ENCODE peak calls at places on chromosomes 2 and 18, in five cellular contexts. One of them, this sample, is unnamed.

GRCh38 chr2:218717262-218717661 is 6.6 kb downstream of the TTLL4 start:
- DNase-seq in Calu3: peak; percentile 23
- DNase-seq in mesendoderm: no peak
- DNase-seq in activated CD8-positive, alpha-beta memory T cell treated with anti-CD3 and anti-CD28 coated beads for 48 hours: no peak
- DNase-seq in hypothalamus: no peak
- DNase-seq in this sample: no peak

GRCh38 chr18:39870586-39870985 is 2084.4 kb upstream of the PIK3C3 start:
- DNase-seq in Calu3: no peak
- DNase-seq in mesendoderm: no peak
- DNase-seq in activated CD8-positive, alpha-beta memory T cell treated with anti-CD3 and anti-CD28 coated beads for 48 hours: no peak
- DNase-seq in hypothalamus: no peak
- DNase-seq in this sample: no peak

GRCh38 chr18:48680871-48681270 is 142.0 kb downstream of the CTIF start:
- DNase-seq in Calu3: no peak
- DNase-seq in mesendoderm: no peak
- DNase-seq in activated CD8-positive, alpha-beta memory T cell treated with anti-CD3 and anti-CD28 coated beads for 48 hours: no peak
- DNase-seq in hypothalamus: peak; percentile 36
- DNase-seq in this sample: no peak

GRCh38 chr2:162824319-162824718 is 14.2 kb downstream of the KCNH7 start:
- DNase-seq in Calu3: no peak
- DNase-seq in mesendoderm: no peak
- DNase-seq in activated CD8-positive, alpha-beta memory T cell treated with anti-CD3 and anti-CD28 coated beads for 48 hours: no peak
- DNase-seq in hypothalamus: no peak
- DNase-seq in this sample: no peak

GRCh38 chr2:203819434-203820133 is 48.0 kb upstream of the CTLA4 start:
- DNase-seq in Calu3: no peak
- DNase-seq in mesendoderm: no peak
- DNase-seq in activated CD8-positive, alpha-beta memory T cell treated with anti-CD3 and anti-CD28 coated beads for 48 hours: no peak
- DNase-seq in hypothalamus: no peak
- DNase-seq in this sample: no peak

GRCh38 chr2:220499281-220499680 is 871.9 kb downstream of the SLC4A3 start:
- DNase-seq in Calu3: peak; percentile 18
- DNase-seq in mesendoderm: peak; percentile 33
- DNase-seq in activated CD8-positive, alpha-beta memory T cell treated with anti-CD3 and anti-CD28 coated beads for 48 hours: no peak
- DNase-seq in hypothalamus: no peak
- DNase-seq in this sample: no peak

GRCh38 chr2:169799555-169799954 is 884 bp downstream of the SSB start:
- DNase-seq in Calu3: no peak
- DNase-seq in mesendoderm: peak; percentile 8
- DNase-seq in activated CD8-positive, alpha-beta memory T cell treated with anti-CD3 and anti-CD28 coated beads for 48 hours: no peak
- DNase-seq in hypothalamus: no peak
- DNase-seq in this sample: peak; percentile 25

GRCh38 chr18:21632393-21632792 is 20.3 kb downstream of the SNRPD1 start:
- DNase-seq in Calu3: no peak
- DNase-seq in mesendoderm: no peak
- DNase-seq in activated CD8-positive, alpha-beta memory T cell treated with anti-CD3 and anti-CD28 coated beads for 48 hours: no peak
- DNase-seq in hypothalamus: no peak
- DNase-seq in this sample: no peak

GRCh38 chr18:12036201-12036751 is 55.0 kb downstream of the IMPA2 start:
- DNase-seq in Calu3: no peak
- DNase-seq in mesendoderm: no peak
- DNase-seq in activated CD8-positive, alpha-beta memory T cell treated with anti-CD3 and anti-CD28 coated beads for 48 hours: no peak
- DNase-seq in hypothalamus: no peak
- DNase-seq in this sample: no peak

GRCh38 chr2:215436705-215437570 is 1.1 kb upstream of the FN1 start:
- DNase-seq in Calu3: peak; percentile 12
- DNase-seq in mesendoderm: peak; percentile 36
- DNase-seq in activated CD8-positive, alpha-beta memory T cell treated with anti-CD3 and anti-CD28 coated beads for 48 hours: no peak
- DNase-seq in hypothalamus: no peak
- DNase-seq in this sample: no peak

GRCh38 chr18:55694291-55694690 is 106.3 kb upstream of the TCF4 start:
- DNase-seq in Calu3: no peak
- DNase-seq in mesendoderm: no peak
- DNase-seq in activated CD8-positive, alpha-beta memory T cell treated with anti-CD3 and anti-CD28 coated beads for 48 hours: no peak
- DNase-seq in hypothalamus: no peak
- DNase-seq in this sample: no peak

GRCh38 chr18:39453356-39453755 is 1887.8 kb upstream of the CELF4 start:
- DNase-seq in Calu3: no peak
- DNase-seq in mesendoderm: no peak
- DNase-seq in activated CD8-positive, alpha-beta memory T cell treated with anti-CD3 and anti-CD28 coated beads for 48 hours: no peak
- DNase-seq in hypothalamus: no peak
- DNase-seq in this sample: no peak

GRCh38 chr2:64143154-64144056 is 815 bp downstream of the PELI1 start:
- DNase-seq in Calu3: peak; percentile 29
- DNase-seq in mesendoderm: peak; percentile 52
- DNase-seq in activated CD8-positive, alpha-beta memory T cell treated with anti-CD3 and anti-CD28 coated beads for 48 hours: peak; percentile 7
- DNase-seq in hypothalamus: no peak
- DNase-seq in this sample: peak; percentile 57

GRCh38 chr18:8264861-8265411 is 344.3 kb upstream of the RAB12 start:
- DNase-seq in Calu3: no peak
- DNase-seq in mesendoderm: no peak
- DNase-seq in activated CD8-positive, alpha-beta memory T cell treated with anti-CD3 and anti-CD28 coated beads for 48 hours: no peak
- DNase-seq in hypothalamus: no peak
- DNase-seq in this sample: no peak

GRCh38 chr18:28175047-28175929 is 1.6 kb downstream of the CDH2 start:
- DNase-seq in Calu3: no peak
- DNase-seq in mesendoderm: peak; percentile 69
- DNase-seq in activated CD8-positive, alpha-beta memory T cell treated with anti-CD3 and anti-CD28 coated beads for 48 hours: no peak
- DNase-seq in hypothalamus: no peak
- DNase-seq in this sample: no peak

GRCh38 chr2:1636791-1637415 is 107.4 kb downstream of the PXDN start:
- DNase-seq in Calu3: no peak
- DNase-seq in mesendoderm: no peak
- DNase-seq in activated CD8-positive, alpha-beta memory T cell treated with anti-CD3 and anti-CD28 coated beads for 48 hours: no peak
- DNase-seq in hypothalamus: no peak
- DNase-seq in this sample: no peak

GRCh38 chr2:47058061-47058931 is 96.8 kb downstream of the STPG4 start:
- DNase-seq in Calu3: no peak
- DNase-seq in mesendoderm: no peak
- DNase-seq in activated CD8-positive, alpha-beta memory T cell treated with anti-CD3 and anti-CD28 coated beads for 48 hours: no peak
- DNase-seq in hypothalamus: peak; percentile 69
- DNase-seq in this sample: no peak

GRCh38 chr2:229519655-229520054 is 194.7 kb downstream of the DNER start:
- DNase-seq in Calu3: no peak
- DNase-seq in mesendoderm: no peak
- DNase-seq in activated CD8-positive, alpha-beta memory T cell treated with anti-CD3 and anti-CD28 coated beads for 48 hours: no peak
- DNase-seq in hypothalamus: no peak
- DNase-seq in this sample: no peak

GRCh38 chr2:97067279-97068004 is 27.2 kb downstream of the FAHD2B start:
- DNase-seq in Calu3: no peak
- DNase-seq in mesendoderm: peak; percentile 13
- DNase-seq in activated CD8-positive, alpha-beta memory T cell treated with anti-CD3 and anti-CD28 coated beads for 48 hours: no peak
- DNase-seq in hypothalamus: no peak
- DNase-seq in this sample: no peak

GRCh38 chr2:202418511-202418910 is 42.4 kb downstream of the BMPR2 start:
- DNase-seq in Calu3: no peak
- DNase-seq in mesendoderm: peak; percentile 98
- DNase-seq in activated CD8-positive, alpha-beta memory T cell treated with anti-CD3 and anti-CD28 coated beads for 48 hours: no peak
- DNase-seq in hypothalamus: no peak
- DNase-seq in this sample: no peak

GRCh38 chr2:59000796-59001195 is 759.7 kb upstream of the FANCL start:
- DNase-seq in Calu3: no peak
- DNase-seq in mesendoderm: no peak
- DNase-seq in activated CD8-positive, alpha-beta memory T cell treated with anti-CD3 and anti-CD28 coated beads for 48 hours: no peak
- DNase-seq in hypothalamus: no peak
- DNase-seq in this sample: no peak

GRCh38 chr18:32975166-32975441 is 202.3 kb upstream of the KLHL14 start:
- DNase-seq in Calu3: no peak
- DNase-seq in mesendoderm: no peak
- DNase-seq in activated CD8-positive, alpha-beta memory T cell treated with anti-CD3 and anti-CD28 coated beads for 48 hours: no peak
- DNase-seq in hypothalamus: no peak
- DNase-seq in this sample: no peak

GRCh38 chr2:197972017-197972416 is 167.6 kb downstream of the PLCL1 start:
- DNase-seq in Calu3: no peak
- DNase-seq in mesendoderm: no peak
- DNase-seq in activated CD8-positive, alpha-beta memory T cell treated with anti-CD3 and anti-CD28 coated beads for 48 hours: no peak
- DNase-seq in hypothalamus: no peak
- DNase-seq in this sample: no peak

GRCh38 chr2:69957970-69958369 is 3.5 kb downstream of the ASPRV1 start:
- DNase-seq in Calu3: no peak
- DNase-seq in mesendoderm: no peak
- DNase-seq in activated CD8-positive, alpha-beta memory T cell treated with anti-CD3 and anti-CD28 coated beads for 48 hours: no peak
- DNase-seq in hypothalamus: no peak
- DNase-seq in this sample: no peak

GRCh38 chr2:184047536-184047935 is 550.8 kb upstream of the ZNF804A start:
- DNase-seq in Calu3: no peak
- DNase-seq in mesendoderm: no peak
- DNase-seq in activated CD8-positive, alpha-beta memory T cell treated with anti-CD3 and anti-CD28 coated beads for 48 hours: no peak
- DNase-seq in hypothalamus: no peak
- DNase-seq in this sample: no peak

GRCh38 chr2:24538720-24539119 is 47.7 kb downstream of the NCOA1 start:
- DNase-seq in Calu3: no peak
- DNase-seq in mesendoderm: no peak
- DNase-seq in activated CD8-positive, alpha-beta memory T cell treated with anti-CD3 and anti-CD28 coated beads for 48 hours: no peak
- DNase-seq in hypothalamus: no peak
- DNase-seq in this sample: no peak

GRCh38 chr2:9164112-9164608 is 42.5 kb upstream of the ASAP2 start:
- DNase-seq in Calu3: no peak
- DNase-seq in mesendoderm: no peak
- DNase-seq in activated CD8-positive, alpha-beta memory T cell treated with anti-CD3 and anti-CD28 coated beads for 48 hours: no peak
- DNase-seq in hypothalamus: no peak
- DNase-seq in this sample: no peak

GRCh38 chr2:61855178-61855523 is 1.3 kb upstream of the FAM161A start:
- DNase-seq in Calu3: peak; percentile 44
- DNase-seq in mesendoderm: peak; percentile 68
- DNase-seq in activated CD8-positive, alpha-beta memory T cell treated with anti-CD3 and anti-CD28 coated beads for 48 hours: no peak
- DNase-seq in hypothalamus: no peak
- DNase-seq in this sample: no peak

GRCh38 chr2:80530442-80531064 is 226.0 kb upstream of the LRRTM1 start:
- DNase-seq in Calu3: no peak
- DNase-seq in mesendoderm: no peak
- DNase-seq in activated CD8-positive, alpha-beta memory T cell treated with anti-CD3 and anti-CD28 coated beads for 48 hours: no peak
- DNase-seq in hypothalamus: no peak
- DNase-seq in this sample: no peak

GRCh38 chr2:36770542-36771287 is 74.2 kb downstream of the VIT start:
- DNase-seq in Calu3: peak; percentile 43
- DNase-seq in mesendoderm: peak; percentile 95
- DNase-seq in activated CD8-positive, alpha-beta memory T cell treated with anti-CD3 and anti-CD28 coated beads for 48 hours: peak; percentile 6
- DNase-seq in hypothalamus: no peak
- DNase-seq in this sample: no peak

GRCh38 chr2:105857076-105857740 is 112.5 kb downstream of the NCK2 start:
- DNase-seq in Calu3: no peak
- DNase-seq in mesendoderm: no peak
- DNase-seq in activated CD8-positive, alpha-beta memory T cell treated with anti-CD3 and anti-CD28 coated beads for 48 hours: no peak
- DNase-seq in hypothalamus: no peak
- DNase-seq in this sample: no peak

GRCh38 chr2:68714866-68715265 is 19.7 kb upstream of the ARHGAP25 start:
- DNase-seq in Calu3: no peak
- DNase-seq in mesendoderm: no peak
- DNase-seq in activated CD8-positive, alpha-beta memory T cell treated with anti-CD3 and anti-CD28 coated beads for 48 hours: no peak
- DNase-seq in hypothalamus: peak; percentile 19
- DNase-seq in this sample: no peak

GRCh38 chr18:66999003-66999402 is 395.1 kb upstream of the CDH19 start:
- DNase-seq in Calu3: no peak
- DNase-seq in mesendoderm: no peak
- DNase-seq in activated CD8-positive, alpha-beta memory T cell treated with anti-CD3 and anti-CD28 coated beads for 48 hours: no peak
- DNase-seq in hypothalamus: no peak
- DNase-seq in this sample: no peak

GRCh38 chr2:64932327-64933216 is 56.6 kb upstream of the SLC1A4 start:
- DNase-seq in Calu3: no peak
- DNase-seq in mesendoderm: no peak
- DNase-seq in activated CD8-positive, alpha-beta memory T cell treated with anti-CD3 and anti-CD28 coated beads for 48 hours: no peak
- DNase-seq in hypothalamus: no peak
- DNase-seq in this sample: no peak

GRCh38 chr18:48136544-48137353 is 206.3 kb upstream of the SMAD2 start:
- DNase-seq in Calu3: no peak
- DNase-seq in mesendoderm: no peak
- DNase-seq in activated CD8-positive, alpha-beta memory T cell treated with anti-CD3 and anti-CD28 coated beads for 48 hours: no peak
- DNase-seq in hypothalamus: no peak
- DNase-seq in this sample: no peak

GRCh38 chr2:55084631-55085030 is 34.4 kb upstream of the RTN4 start:
- DNase-seq in Calu3: no peak
- DNase-seq in mesendoderm: no peak
- DNase-seq in activated CD8-positive, alpha-beta memory T cell treated with anti-CD3 and anti-CD28 coated beads for 48 hours: no peak
- DNase-seq in hypothalamus: no peak
- DNase-seq in this sample: no peak

GRCh38 chr2:136381722-136382633 is 264.0 kb upstream of the CXCR4 start:
- DNase-seq in Calu3: no peak
- DNase-seq in mesendoderm: no peak
- DNase-seq in activated CD8-positive, alpha-beta memory T cell treated with anti-CD3 and anti-CD28 coated beads for 48 hours: no peak
- DNase-seq in hypothalamus: no peak
- DNase-seq in this sample: peak; percentile 22

GRCh38 chr2:33069894-33070651 is 123.3 kb downstream of the LTBP1 start:
- DNase-seq in Calu3: peak; percentile 77
- DNase-seq in mesendoderm: peak; percentile 84
- DNase-seq in activated CD8-positive, alpha-beta memory T cell treated with anti-CD3 and anti-CD28 coated beads for 48 hours: no peak
- DNase-seq in hypothalamus: no peak
- DNase-seq in this sample: no peak

GRCh38 chr2:198873771-198874501 is 583.8 kb downstream of the SATB2 start:
- DNase-seq in Calu3: no peak
- DNase-seq in mesendoderm: no peak
- DNase-seq in activated CD8-positive, alpha-beta memory T cell treated with anti-CD3 and anti-CD28 coated beads for 48 hours: no peak
- DNase-seq in hypothalamus: no peak
- DNase-seq in this sample: no peak